ENCODE peak calls at places on chromosomes 3 and 15, in eight cellular contexts. One of them, this sample, is unnamed.

GRCh38 chr15:64355559-64356442 is at the start of gene CSNK1G1:
- DNase-seq in stomach: peak; percentile 93
- DNase-seq in PC-9: peak; percentile 95
- DNase-seq in NT2/D1: peak; percentile 93
- DNase-seq in choroid plexus epithelial cell: peak; percentile 99
- DNase-seq in neuronal stem cell: peak; percentile 92
- DNase-seq in GM23248: peak; percentile 99
- DNase-seq in prostate gland: peak; percentile 92
- DNase-seq in this sample: peak; percentile 95

GRCh38 chr3:46440531-46441294 is 24.0 kb downstream of the LTF start:
- DNase-seq in stomach: no peak
- DNase-seq in PC-9: no peak
- DNase-seq in NT2/D1: peak; percentile 23
- DNase-seq in choroid plexus epithelial cell: no peak
- DNase-seq in neuronal stem cell: no peak
- DNase-seq in GM23248: no peak
- DNase-seq in prostate gland: no peak
- DNase-seq in this sample: no peak

GRCh38 chr3:55718074-55718473 is 231.0 kb upstream of the WNT5A start:
- DNase-seq in stomach: no peak
- DNase-seq in PC-9: no peak
- DNase-seq in NT2/D1: no peak
- DNase-seq in choroid plexus epithelial cell: no peak
- DNase-seq in neuronal stem cell: no peak
- DNase-seq in GM23248: no peak
- DNase-seq in prostate gland: no peak
- DNase-seq in this sample: no peak

GRCh38 chr3:157832588-157832987 is 273.6 kb downstream of the SHOX2 start:
- DNase-seq in stomach: no peak
- DNase-seq in PC-9: no peak
- DNase-seq in NT2/D1: no peak
- DNase-seq in choroid plexus epithelial cell: no peak
- DNase-seq in neuronal stem cell: no peak
- DNase-seq in GM23248: peak; percentile 65
- DNase-seq in prostate gland: no peak
- DNase-seq in this sample: no peak

GRCh38 chr3:82707035-82707434 is 945.6 kb upstream of the GBE1 start:
- DNase-seq in stomach: no peak
- DNase-seq in PC-9: peak; percentile 7
- DNase-seq in NT2/D1: no peak
- DNase-seq in choroid plexus epithelial cell: no peak
- DNase-seq in neuronal stem cell: no peak
- DNase-seq in GM23248: no peak
- DNase-seq in prostate gland: no peak
- DNase-seq in this sample: no peak

GRCh38 chr3:40780341-40780800 is 255.6 kb downstream of the ZNF621 start:
- DNase-seq in stomach: peak; percentile 70
- DNase-seq in PC-9: peak; percentile 41
- DNase-seq in NT2/D1: no peak
- DNase-seq in choroid plexus epithelial cell: peak; percentile 16
- DNase-seq in neuronal stem cell: peak; percentile 51
- DNase-seq in GM23248: peak; percentile 66
- DNase-seq in prostate gland: peak; percentile 83
- DNase-seq in this sample: peak; percentile 77

GRCh38 chr3:153768559-153769469 is 352.4 kb upstream of the ARHGEF26 start:
- DNase-seq in stomach: no peak
- DNase-seq in PC-9: peak; percentile 38
- DNase-seq in NT2/D1: peak; percentile 48
- DNase-seq in choroid plexus epithelial cell: peak; percentile 81
- DNase-seq in neuronal stem cell: peak; percentile 24
- DNase-seq in GM23248: peak; percentile 70
- DNase-seq in prostate gland: peak; percentile 21
- DNase-seq in this sample: no peak

GRCh38 chr3:13198480-13198879 is 125.3 kb upstream of the IQSEC1 start:
- DNase-seq in stomach: no peak
- DNase-seq in PC-9: no peak
- DNase-seq in NT2/D1: no peak
- DNase-seq in choroid plexus epithelial cell: no peak
- DNase-seq in neuronal stem cell: no peak
- DNase-seq in GM23248: no peak
- DNase-seq in prostate gland: no peak
- DNase-seq in this sample: no peak

GRCh38 chr3:48077835-48078234 is 61.6 kb upstream of the MAP4 start:
- DNase-seq in stomach: no peak
- DNase-seq in PC-9: no peak
- DNase-seq in NT2/D1: no peak
- DNase-seq in choroid plexus epithelial cell: peak; percentile 52
- DNase-seq in neuronal stem cell: no peak
- DNase-seq in GM23248: peak; percentile 59
- DNase-seq in prostate gland: no peak
- DNase-seq in this sample: no peak

GRCh38 chr3:73270839-73271483 is 209.5 kb downstream of the EBLN2 start:
- DNase-seq in stomach: no peak
- DNase-seq in PC-9: no peak
- DNase-seq in NT2/D1: no peak
- DNase-seq in choroid plexus epithelial cell: no peak
- DNase-seq in neuronal stem cell: no peak
- DNase-seq in GM23248: peak; percentile 34
- DNase-seq in prostate gland: no peak
- DNase-seq in this sample: no peak

GRCh38 chr3:28139967-28140634 is 101.3 kb upstream of the CMC1 start:
- DNase-seq in stomach: no peak
- DNase-seq in PC-9: no peak
- DNase-seq in NT2/D1: no peak
- DNase-seq in choroid plexus epithelial cell: peak; percentile 54
- DNase-seq in neuronal stem cell: no peak
- DNase-seq in GM23248: peak; percentile 12
- DNase-seq in prostate gland: no peak
- DNase-seq in this sample: no peak

GRCh38 chr3:63911395-63911900 is 735 bp downstream of the SCAANT1 start:
- DNase-seq in stomach: no peak
- DNase-seq in PC-9: no peak
- DNase-seq in NT2/D1: no peak
- DNase-seq in choroid plexus epithelial cell: no peak
- DNase-seq in neuronal stem cell: no peak
- DNase-seq in GM23248: peak; percentile 54
- DNase-seq in prostate gland: no peak
- DNase-seq in this sample: no peak

GRCh38 chr15:31266712-31267111 is 59.9 kb upstream of the KLF13 start:
- DNase-seq in stomach: no peak
- DNase-seq in PC-9: no peak
- DNase-seq in NT2/D1: no peak
- DNase-seq in choroid plexus epithelial cell: no peak
- DNase-seq in neuronal stem cell: no peak
- DNase-seq in GM23248: no peak
- DNase-seq in prostate gland: peak; percentile 3
- DNase-seq in this sample: no peak

GRCh38 chr15:90818251-90819210 is 49.9 kb upstream of the FURIN start:
- DNase-seq in stomach: peak; percentile 27
- DNase-seq in PC-9: no peak
- DNase-seq in NT2/D1: no peak
- DNase-seq in choroid plexus epithelial cell: no peak
- DNase-seq in neuronal stem cell: no peak
- DNase-seq in GM23248: no peak
- DNase-seq in prostate gland: no peak
- DNase-seq in this sample: peak; percentile 29

GRCh38 chr3:20043398-20043797 is 3.2 kb downstream of the KAT2B start:
- DNase-seq in stomach: peak; percentile 93
- DNase-seq in PC-9: peak; percentile 70
- DNase-seq in NT2/D1: no peak
- DNase-seq in choroid plexus epithelial cell: peak; percentile 57
- DNase-seq in neuronal stem cell: no peak
- DNase-seq in GM23248: peak; percentile 51
- DNase-seq in prostate gland: peak; percentile 57
- DNase-seq in this sample: peak; percentile 89

GRCh38 chr15:69758291-69758771 is 305.7 kb downstream of the RPLP1 start:
- DNase-seq in stomach: no peak
- DNase-seq in PC-9: peak; percentile 55
- DNase-seq in NT2/D1: no peak
- DNase-seq in choroid plexus epithelial cell: peak; percentile 40
- DNase-seq in neuronal stem cell: no peak
- DNase-seq in GM23248: peak; percentile 22
- DNase-seq in prostate gland: peak; percentile 12
- DNase-seq in this sample: no peak

GRCh38 chr3:126895178-126896066 is 87.5 kb upstream of the PLXNA1 start:
- DNase-seq in stomach: no peak
- DNase-seq in PC-9: peak; percentile 66
- DNase-seq in NT2/D1: peak; percentile 3
- DNase-seq in choroid plexus epithelial cell: peak; percentile 13
- DNase-seq in neuronal stem cell: no peak
- DNase-seq in GM23248: peak; percentile 41
- DNase-seq in prostate gland: no peak
- DNase-seq in this sample: no peak

DNA sequence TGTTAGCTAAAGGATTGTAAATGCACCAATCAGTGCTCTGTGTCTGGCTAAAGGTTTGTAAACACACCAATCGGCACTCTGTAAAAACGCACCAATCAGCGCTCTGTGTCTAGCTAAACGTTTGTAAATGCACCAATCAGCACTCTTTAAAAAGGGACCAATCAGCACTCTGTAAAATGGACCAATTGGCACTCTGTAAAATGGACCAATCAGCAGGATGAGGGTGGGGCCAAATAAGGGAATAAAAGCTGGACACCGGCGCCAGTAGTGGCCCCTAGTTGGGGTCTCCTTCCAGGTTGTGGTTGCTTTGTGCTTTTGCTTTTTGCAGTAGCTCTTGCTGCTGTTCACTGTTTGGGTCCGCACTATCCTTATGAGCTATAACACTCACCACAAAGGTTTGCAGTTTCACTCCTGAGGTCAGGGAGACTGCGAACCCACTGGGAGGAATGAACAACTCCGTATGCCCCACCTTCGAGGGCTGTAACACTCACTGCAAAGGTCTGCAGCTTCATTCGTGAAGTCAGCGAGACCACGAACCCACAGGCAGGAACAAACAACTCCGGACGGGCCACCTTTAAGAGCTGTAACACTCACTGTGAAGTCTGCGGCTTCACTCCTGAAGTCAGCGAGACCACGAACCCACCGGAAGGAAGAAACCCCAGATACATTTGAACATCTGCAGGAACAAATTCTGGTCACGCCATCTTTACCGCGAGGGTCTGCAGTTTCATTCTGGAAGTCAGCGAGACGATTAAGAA is 1.1 kb upstream of the SUCLG2 start:
- DNase-seq in stomach: peak; percentile 45
- DNase-seq in PC-9: no peak
- DNase-seq in NT2/D1: no peak
- DNase-seq in choroid plexus epithelial cell: no peak
- DNase-seq in neuronal stem cell: no peak
- DNase-seq in GM23248: peak; percentile 16
- DNase-seq in prostate gland: peak; percentile 15
- DNase-seq in this sample: no peak
- H3K4me3 ChIP-seq in stomach: peak overlapping the region; percentile 82
- H3K4me3 ChIP-seq in PC-9: peak overlapping the region; percentile 86
- H3K4me3 ChIP-seq in NT2/D1: no peak overlapping the region
- H3K4me3 ChIP-seq in choroid plexus epithelial cell: no peak overlapping the region
- H3K4me3 ChIP-seq in neuronal stem cell: peak overlapping the region; percentile 72
- H3K4me3 ChIP-seq in GM23248: peak overlapping the region; percentile 94
- H3K4me3 ChIP-seq in prostate gland: no peak overlapping the region
- H3K4me3 ChIP-seq in this sample: peak overlapping the region; percentile 84

DNA sequence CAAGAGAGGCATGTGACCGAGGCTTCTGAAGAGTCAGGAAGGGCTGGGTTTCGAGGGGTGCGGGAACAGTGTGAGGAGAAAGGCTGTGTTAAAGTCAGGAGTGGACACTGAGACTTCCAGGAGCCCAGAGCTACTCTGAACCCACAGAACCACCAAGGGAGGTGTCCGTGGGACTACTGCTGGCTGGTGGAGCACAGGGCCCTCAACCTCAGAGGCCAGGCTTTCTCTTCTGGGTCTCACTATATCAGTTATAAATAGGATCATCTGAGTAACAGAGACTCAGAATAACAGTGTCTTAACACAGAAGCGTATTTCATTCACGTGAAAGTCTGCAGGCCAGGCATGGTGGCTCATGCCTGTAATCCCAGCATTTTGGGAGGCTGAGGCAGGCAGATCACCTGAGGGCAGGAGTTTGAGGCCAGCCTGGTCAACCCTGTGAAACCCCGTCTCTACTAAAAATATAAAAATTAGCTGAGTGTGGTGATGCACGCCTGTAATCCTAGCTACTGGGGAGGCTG is 113.6 kb downstream of the TMEM266 start:
- DNase-seq in stomach: no peak
- DNase-seq in PC-9: no peak
- DNase-seq in NT2/D1: no peak
- DNase-seq in choroid plexus epithelial cell: no peak
- DNase-seq in neuronal stem cell: no peak
- DNase-seq in GM23248: no peak
- DNase-seq in prostate gland: no peak
- DNase-seq in this sample: no peak
- H3K4me3 ChIP-seq in stomach: no peak overlapping the region
- H3K4me3 ChIP-seq in PC-9: no peak overlapping the region
- H3K4me3 ChIP-seq in NT2/D1: no peak overlapping the region
- H3K4me3 ChIP-seq in choroid plexus epithelial cell: no peak overlapping the region
- H3K4me3 ChIP-seq in neuronal stem cell: no peak overlapping the region
- H3K4me3 ChIP-seq in GM23248: no peak overlapping the region
- H3K4me3 ChIP-seq in prostate gland: no peak overlapping the region
- H3K4me3 ChIP-seq in this sample: no peak overlapping the region

GRCh38 chr3:123859177-123859576 is 25.0 kb downstream of the MYLK start:
- DNase-seq in stomach: no peak
- DNase-seq in PC-9: no peak
- DNase-seq in NT2/D1: no peak
- DNase-seq in choroid plexus epithelial cell: no peak
- DNase-seq in neuronal stem cell: no peak
- DNase-seq in GM23248: peak; percentile 65
- DNase-seq in prostate gland: no peak
- DNase-seq in this sample: no peak
- H3K4me3 ChIP-seq in stomach: no peak overlapping the region
- H3K4me3 ChIP-seq in PC-9: no peak overlapping the region
- H3K4me3 ChIP-seq in NT2/D1: no peak overlapping the region
- H3K4me3 ChIP-seq in choroid plexus epithelial cell: no peak overlapping the region
- H3K4me3 ChIP-seq in neuronal stem cell: no peak overlapping the region
- H3K4me3 ChIP-seq in GM23248: no peak overlapping the region
- H3K4me3 ChIP-seq in prostate gland: no peak overlapping the region
- H3K4me3 ChIP-seq in this sample: no peak overlapping the region

DNA sequence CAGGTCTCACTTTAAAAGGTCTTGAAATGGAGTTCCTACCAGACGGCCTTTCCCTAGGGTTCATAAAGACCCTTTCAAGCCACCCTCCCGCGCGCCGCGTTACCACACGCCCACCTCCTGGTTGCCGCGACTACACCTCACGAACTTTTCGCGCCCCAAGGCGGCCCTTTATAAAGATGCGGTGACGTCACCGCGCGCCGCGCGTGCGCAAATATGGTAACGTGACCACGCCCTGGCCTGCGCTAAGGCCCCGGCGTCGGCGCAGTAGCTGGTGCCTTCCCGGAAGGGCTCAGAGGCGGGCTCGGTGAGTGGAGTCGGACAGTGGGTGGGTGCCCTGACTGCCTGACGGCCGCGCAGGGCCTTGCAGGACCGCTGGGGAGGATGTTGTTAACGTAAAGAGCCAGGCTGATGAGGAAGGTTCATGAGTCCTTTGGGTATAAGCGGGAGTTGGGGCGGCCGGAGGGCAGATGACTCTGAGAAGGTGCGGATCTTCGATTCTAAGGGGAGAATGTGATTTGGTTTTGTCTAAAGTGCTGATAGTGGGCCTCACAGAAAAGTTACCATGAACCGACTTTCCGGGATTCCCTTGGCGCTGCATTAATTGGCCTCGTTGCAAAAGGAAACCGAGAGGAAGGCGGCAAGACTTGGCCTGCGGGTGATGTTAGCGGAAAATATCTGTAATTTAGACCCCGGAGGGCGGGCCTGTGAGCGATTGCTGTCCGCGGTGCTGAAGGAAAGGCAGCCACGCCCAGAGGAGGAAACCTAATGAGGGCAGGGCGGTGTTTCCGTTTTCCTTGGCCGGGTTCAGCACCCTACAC is 54.4 kb downstream of the FEZF2 start:
- DNase-seq in stomach: peak; percentile 69
- DNase-seq in PC-9: peak; percentile 72
- DNase-seq in NT2/D1: peak; percentile 77
- DNase-seq in choroid plexus epithelial cell: peak; percentile 89
- DNase-seq in neuronal stem cell: peak; percentile 86
- DNase-seq in GM23248: peak; percentile 98
- DNase-seq in prostate gland: peak; percentile 58
- DNase-seq in this sample: peak; percentile 81
- H3K4me3 ChIP-seq in stomach: peak overlapping the region; percentile 53
- H3K4me3 ChIP-seq in PC-9: peak overlapping the region; percentile 90
- H3K4me3 ChIP-seq in NT2/D1: peak overlapping the region; percentile 68
- H3K4me3 ChIP-seq in choroid plexus epithelial cell: peak overlapping the region; percentile 81
- H3K4me3 ChIP-seq in neuronal stem cell: peak overlapping the region; percentile 75
- H3K4me3 ChIP-seq in GM23248: peak overlapping the region; percentile 81
- H3K4me3 ChIP-seq in prostate gland: peak overlapping the region; percentile 44
- H3K4me3 ChIP-seq in this sample: peak overlapping the region; percentile 72